ENCODE peak calls at places on chromosome 13, in four cellular contexts. P, A, Z and J are unnamed samples.
A peak's percentile ranks its signal among the peaks of the same experiment; 100 is the strongest.

GRCh38 chr13:33845572-33846305 is 27.8 kb downstream of the RFC3 start:
- DNase-seq in P (peak; percentile 21), A (no peak), Z (no peak), J (no peak)

GRCh38 chr13:78659450-78660110 is 625 bp upstream of the OBI1 start:
- DNase-seq in P (no peak), A (no peak), Z (no peak), J (no peak)

GRCh38 chr13:41995946-41996345 is 35.0 kb upstream of the VWA8 start:
- DNase-seq in P (peak; percentile 4), A (no peak), Z (no peak), J (no peak)

GRCh38 chr13:90700340-90700739 is 647.1 kb upstream of the MIR17HG start:
- DNase-seq in P (no peak), A (no peak), Z (no peak), J (no peak)

GRCh38 chr13:93620366-93620765 is 393.8 kb downstream of the GPC6 start:
- DNase-seq in P (no peak), A (no peak), Z (no peak), J (no peak)

GRCh38 chr13:21034602-21035190 is 26.7 kb downstream of the LATS2 start:
- DNase-seq in P (no peak), A (no peak), Z (no peak), J (no peak)

GRCh38 chr13:48983331-48983730 is 7.6 kb downstream of the FNDC3A start:
- DNase-seq in P (no peak), A (no peak), Z (no peak), J (no peak)

GRCh38 chr13:41313117-41313516 is 2.0 kb downstream of the NAA16 start:
- DNase-seq in P (no peak), A (no peak), Z (no peak), J (no peak)

GRCh38 chr13:44576396-44577235 is 486 bp upstream of the TSC22D1 start:
- DNase-seq in P (no peak), A (no peak), Z (no peak), J (no peak)

GRCh38 chr13:59991395-59991794 is 172.3 kb downstream of the DIAPH3 start:
- DNase-seq in P (no peak), A (no peak), Z (no peak), J (no peak)

GRCh38 chr13:62847520-62847919 is 1431.9 kb upstream of the PCDH20 start:
- DNase-seq in P (no peak), A (no peak), Z (no peak), J (no peak)

GRCh38 chr13:75485286-75486062 is 3.5 kb upstream of the TBC1D4 start:
- DNase-seq in P (peak; percentile 81), A (no peak), Z (peak; percentile 51), J (no peak)

GRCh38 chr13:35765387-35765786 is 288.9 kb upstream of the MAB21L1 start:
- DNase-seq in P (no peak), A (no peak), Z (no peak), J (no peak)

GRCh38 chr13:50843256-50844043 is at the start of gene DLEU7:
- DNase-seq in P (no peak), A (peak; percentile 83), Z (no peak), J (no peak)

GRCh38 chr13:97235549-97236206 is 13.5 kb downstream of the MBNL2 start:
- DNase-seq in P (no peak), A (no peak), Z (no peak), J (no peak)

GRCh38 chr13:26343816-26344215 is 89.9 kb downstream of the CDK8 start:
- DNase-seq in P (no peak), A (no peak), Z (no peak), J (no peak)

GRCh38 chr13:101751488-101751887 is 299.0 kb downstream of the ITGBL1 start:
- DNase-seq in P (no peak), A (no peak), Z (no peak), J (peak; percentile 35)

GRCh38 chr13:35144496-35144895 is 202.4 kb downstream of the NBEA start:
- DNase-seq in P (no peak), A (no peak), Z (no peak), J (no peak)

GRCh38 chr13:76884571-76885202 is 1.5 kb downstream of the KCTD12 start:
- DNase-seq in P (no peak), A (no peak), Z (no peak), J (no peak)

GRCh38 chr13:41631296-41631965 is 174.1 kb downstream of the RGCC start:
- DNase-seq in P (no peak), A (no peak), Z (no peak), J (no peak)

GRCh38 chr13:51821666-51822065 is 17.7 kb upstream of the DHRS12 start:
- DNase-seq in P (no peak), A (no peak), Z (no peak), J (no peak)

GRCh38 chr13:106152047-106152446 is 383.4 kb downstream of the EFNB2 start:
- DNase-seq in P (no peak), A (no peak), Z (no peak), J (no peak)

GRCh38 chr13:110047511-110047910 is 259.4 kb downstream of the COL4A1 start:
- DNase-seq in P (no peak), A (no peak), Z (no peak), J (no peak)

GRCh38 chr13:110306960-110307696 is at the start of the genes COL4A1 and COL4A2:
- DNase-seq in P (no peak), A (no peak), Z (no peak), J (peak; percentile 42)

GRCh38 chr13:20387441-20387971 is 138.2 kb downstream of the CRYL1 start:
- DNase-seq in P (no peak), A (no peak), Z (no peak), J (no peak)

GRCh38 chr13:43057653-43058317 is 34.4 kb downstream of the DNAJC15 start:
- DNase-seq in P (peak; percentile 97), A (no peak), Z (peak; percentile 68), J (no peak)

GRCh38 chr13:47521895-47522487 is 479.1 kb downstream of the SUCLA2 start:
- DNase-seq in P (no peak), A (no peak), Z (no peak), J (no peak)

GRCh38 chr13:46165485-46166220 is 16.3 kb downstream of the LCP1 start:
- DNase-seq in P (no peak), A (no peak), Z (no peak), J (no peak)

GRCh38 chr13:108787709-108788394 is 158.4 kb downstream of the MYO16 start:
- DNase-seq in P (no peak), A (no peak), Z (no peak), J (no peak)

GRCh38 chr13:42497798-42498197 is 76.2 kb upstream of the TNFSF11 start:
- DNase-seq in P (no peak), A (no peak), Z (no peak), J (no peak)

GRCh38 chr13:51208707-51209106 is 13.5 kb upstream of the FAM124A start:
- DNase-seq in P (no peak), A (peak; percentile 39), Z (no peak), J (no peak)

GRCh38 chr13:97849305-97849704 is 104.2 kb upstream of the IPO5 start:
- DNase-seq in P (peak; percentile 36), A (no peak), Z (peak; percentile 34), J (no peak)

GRCh38 chr13:52751196-52751595 is 11.6 kb upstream of the CNMD start:
- DNase-seq in P (no peak), A (no peak), Z (no peak), J (no peak)

GRCh38 chr13:42574011-42574410 is at the start of gene TNFSF11:
- DNase-seq in P (no peak), A (peak; percentile 81), Z (no peak), J (peak; percentile 25)

GRCh38 chr13:108195146-108195545 is 20.2 kb downstream of the LIG4 start:
- DNase-seq in P (no peak), A (no peak), Z (no peak), J (no peak)

GRCh38 chr13:20161275-20161950 is 561 bp upstream of the GJA3 start:
- DNase-seq in P (no peak), A (peak; percentile 61), Z (no peak), J (no peak)

GRCh38 chr13:99600318-99600717 is 99.0 kb downstream of the TM9SF2 start:
- DNase-seq in P (peak; percentile 31), A (peak; percentile 83), Z (no peak), J (no peak)

GRCh38 chr13:33275916-33276315 is 9.6 kb downstream of the STARD13 start:
- DNase-seq in P (no peak), A (no peak), Z (no peak), J (no peak)

DNA sequence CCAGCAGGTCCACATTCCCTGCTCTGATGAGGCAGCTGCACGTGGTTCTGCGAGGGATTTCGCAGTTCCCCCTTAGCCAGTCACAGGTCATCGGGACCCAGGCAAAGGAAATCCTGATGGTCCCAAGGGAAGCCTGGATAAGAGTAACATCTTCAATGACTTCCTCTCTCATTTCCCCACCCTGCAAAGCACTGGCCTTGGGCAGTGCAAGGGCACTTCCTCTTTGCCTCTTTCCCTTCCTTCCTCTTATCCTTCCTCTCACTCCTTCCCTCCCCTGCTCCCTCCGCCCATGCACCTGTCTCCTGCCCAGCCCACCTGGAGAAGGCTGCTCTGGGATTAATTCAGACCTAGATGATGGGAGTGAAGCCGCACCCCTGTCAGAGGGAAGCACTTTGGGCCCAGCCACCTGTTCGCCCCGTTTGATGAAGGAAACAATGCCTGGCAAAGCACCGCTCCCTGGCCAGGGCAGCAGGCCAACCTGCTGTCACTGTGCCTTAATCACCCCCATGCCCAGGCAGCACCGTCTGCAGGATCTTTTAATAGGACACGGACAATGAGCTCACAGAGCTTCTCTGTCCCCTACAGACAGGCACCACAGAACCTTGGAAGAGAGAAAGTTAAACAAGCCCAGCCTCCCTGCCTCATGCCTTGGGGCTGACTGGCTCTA is 113.5 kb upstream of the PABPC3 start:
- DNase-seq in P (no peak), A (no peak), Z (no peak), J (no peak)
- TF ChIP-seq ZNF274 in P (no peak), A (no peak), Z (no peak), J (no peak)

GRCh38 chr13:73578251-73578875 is 519.6 kb downstream of the KLF5 start:
- DNase-seq in P (no peak), A (no peak), Z (no peak), J (no peak)
- TF ChIP-seq ZNF274 in P (no peak), A (no peak), Z (no peak), J (no peak)

DNA sequence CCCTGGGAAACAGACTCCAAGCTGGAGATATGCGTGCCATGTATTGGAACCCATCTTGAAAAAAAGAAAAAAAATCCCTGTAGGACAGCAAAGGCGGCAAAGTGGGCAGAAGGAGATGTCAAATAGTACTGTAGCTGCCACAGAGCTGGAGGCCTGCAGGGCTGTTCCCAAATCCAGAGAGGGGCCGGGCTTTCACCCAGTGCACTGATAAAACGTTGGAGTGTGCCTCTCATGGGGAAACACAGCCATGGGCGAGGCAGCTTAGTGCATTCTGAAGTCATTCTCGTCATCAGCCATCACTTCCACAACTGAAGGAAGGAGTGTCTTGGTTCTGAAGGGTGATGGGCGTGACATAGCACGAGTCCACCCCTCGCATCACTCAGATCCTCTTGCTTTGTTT is 4.8 kb downstream of the SGCG start:
- DNase-seq in P (no peak), A (no peak), Z (no peak), J (no peak)
- TF ChIP-seq ZNF274 in P (no peak), A (no peak), Z (no peak), J (no peak)

DNA sequence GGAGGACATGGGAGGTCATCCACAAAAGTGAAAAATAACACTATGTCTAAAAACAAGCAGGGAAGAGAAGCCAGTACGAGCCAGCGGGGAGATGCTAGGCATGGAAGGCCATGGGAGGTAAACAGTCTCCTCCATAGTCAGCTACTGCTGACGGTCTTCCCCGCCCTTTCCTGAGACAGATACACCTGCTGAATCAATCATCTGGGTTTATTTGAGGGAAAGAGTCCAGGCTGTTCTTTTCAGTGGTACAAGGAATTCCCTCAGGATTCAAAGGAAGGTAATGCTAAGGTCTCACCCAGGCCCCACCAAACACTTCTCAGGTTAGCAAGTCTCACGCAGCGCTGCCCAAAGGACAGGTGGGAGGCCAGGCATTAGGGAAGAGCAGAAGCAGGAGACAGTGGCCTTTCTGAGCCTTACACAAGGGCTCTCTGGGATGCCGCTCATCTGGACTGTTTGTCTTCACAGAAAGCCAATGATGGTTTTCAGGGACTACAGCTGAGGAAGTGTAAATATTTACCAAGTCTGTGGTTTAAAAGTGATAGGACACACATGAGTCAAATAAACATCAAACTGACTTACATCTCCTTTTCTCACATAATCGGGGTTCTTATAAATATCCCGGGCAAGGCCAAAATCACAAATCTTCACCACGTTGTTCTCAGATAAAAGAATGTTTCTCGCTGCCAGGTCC is 173.9 kb downstream of the FLT1 start:
- DNase-seq in P (peak; percentile 36), A (no peak), Z (no peak), J (no peak)
- TF ChIP-seq ZNF274 in P (no peak), A (no peak), Z (no peak), J (no peak)